ENCODE peak calls at places on chromosome 17, in nine cellular contexts. One of them, this sample, is unnamed.

GRCh38 chr17:3794890-3795757 is 5.9 kb downstream of the ITGAE start:
- DNase-seq in colonic mucosa: no peak
- DNase-seq in thoracic aorta: no peak
- DNase-seq in right atrium auricular region: no peak
- DNase-seq in effector memory CD4-positive, alpha-beta T cell: peak; percentile 74
- DNase-seq in adrenal gland: no peak
- DNase-seq in heart right ventricle: no peak
- DNase-seq in AG04450: no peak
- DNase-seq in RWPE2: no peak
- DNase-seq in this sample: no peak

GRCh38 chr17:41864498-41864836 is 756 bp downstream of the KLHL11 start:
- DNase-seq in colonic mucosa: no peak
- DNase-seq in thoracic aorta: no peak
- DNase-seq in right atrium auricular region: no peak
- DNase-seq in effector memory CD4-positive, alpha-beta T cell: no peak
- DNase-seq in adrenal gland: peak; percentile 80
- DNase-seq in heart right ventricle: no peak
- DNase-seq in AG04450: no peak
- DNase-seq in RWPE2: no peak
- DNase-seq in this sample: no peak

GRCh38 chr17:27384261-27384701 is 72.0 kb upstream of the KSR1 start:
- DNase-seq in colonic mucosa: no peak
- DNase-seq in thoracic aorta: peak; percentile 69
- DNase-seq in right atrium auricular region: no peak
- DNase-seq in effector memory CD4-positive, alpha-beta T cell: no peak
- DNase-seq in adrenal gland: peak; percentile 93
- DNase-seq in heart right ventricle: peak; percentile 67
- DNase-seq in AG04450: peak; percentile 77
- DNase-seq in RWPE2: peak; percentile 88
- DNase-seq in this sample: no peak

GRCh38 chr17:49746791-49747490 is 17.0 kb downstream of the FAM117A start:
- DNase-seq in colonic mucosa: no peak
- DNase-seq in thoracic aorta: no peak
- DNase-seq in right atrium auricular region: no peak
- DNase-seq in effector memory CD4-positive, alpha-beta T cell: no peak
- DNase-seq in adrenal gland: no peak
- DNase-seq in heart right ventricle: no peak
- DNase-seq in AG04450: no peak
- DNase-seq in RWPE2: no peak
- DNase-seq in this sample: no peak

GRCh38 chr17:1830288-1830687 is 483 bp downstream of the RPA1 start:
- DNase-seq in colonic mucosa: peak; percentile 29
- DNase-seq in thoracic aorta: no peak
- DNase-seq in right atrium auricular region: no peak
- DNase-seq in effector memory CD4-positive, alpha-beta T cell: no peak
- DNase-seq in adrenal gland: no peak
- DNase-seq in heart right ventricle: no peak
- DNase-seq in AG04450: no peak
- DNase-seq in RWPE2: no peak
- DNase-seq in this sample: no peak

GRCh38 chr17:75361996-75362395 is 43.5 kb downstream of the GRB2 start:
- DNase-seq in colonic mucosa: no peak
- DNase-seq in thoracic aorta: no peak
- DNase-seq in right atrium auricular region: no peak
- DNase-seq in effector memory CD4-positive, alpha-beta T cell: no peak
- DNase-seq in adrenal gland: no peak
- DNase-seq in heart right ventricle: no peak
- DNase-seq in AG04450: no peak
- DNase-seq in RWPE2: no peak
- DNase-seq in this sample: no peak

GRCh38 chr17:28871056-28871579 is 16.3 kb downstream of the ERAL1 start:
- DNase-seq in colonic mucosa: no peak
- DNase-seq in thoracic aorta: no peak
- DNase-seq in right atrium auricular region: no peak
- DNase-seq in effector memory CD4-positive, alpha-beta T cell: no peak
- DNase-seq in adrenal gland: no peak
- DNase-seq in heart right ventricle: no peak
- DNase-seq in AG04450: no peak
- DNase-seq in RWPE2: no peak
- DNase-seq in this sample: no peak

GRCh38 chr17:47847341-47848197 is 3.4 kb downstream of the SP6 start:
- DNase-seq in colonic mucosa: no peak
- DNase-seq in thoracic aorta: no peak
- DNase-seq in right atrium auricular region: no peak
- DNase-seq in effector memory CD4-positive, alpha-beta T cell: no peak
- DNase-seq in adrenal gland: no peak
- DNase-seq in heart right ventricle: no peak
- DNase-seq in AG04450: no peak
- DNase-seq in RWPE2: no peak
- DNase-seq in this sample: no peak

GRCh38 chr17:19739241-19740201 is 8.6 kb downstream of the ALDH3A1 start:
- DNase-seq in colonic mucosa: no peak
- DNase-seq in thoracic aorta: no peak
- DNase-seq in right atrium auricular region: no peak
- DNase-seq in effector memory CD4-positive, alpha-beta T cell: no peak
- DNase-seq in adrenal gland: no peak
- DNase-seq in heart right ventricle: no peak
- DNase-seq in AG04450: no peak
- DNase-seq in RWPE2: no peak
- DNase-seq in this sample: no peak

GRCh38 chr17:18974407-18975149 is 22.6 kb downstream of the SLC5A10 start:
- DNase-seq in colonic mucosa: no peak
- DNase-seq in thoracic aorta: no peak
- DNase-seq in right atrium auricular region: no peak
- DNase-seq in effector memory CD4-positive, alpha-beta T cell: no peak
- DNase-seq in adrenal gland: no peak
- DNase-seq in heart right ventricle: no peak
- DNase-seq in AG04450: no peak
- DNase-seq in RWPE2: no peak
- DNase-seq in this sample: no peak

GRCh38 chr17:38605852-38606645 is at the start of gene SRCIN1:
- DNase-seq in colonic mucosa: peak; percentile 72
- DNase-seq in thoracic aorta: no peak
- DNase-seq in right atrium auricular region: no peak
- DNase-seq in effector memory CD4-positive, alpha-beta T cell: no peak
- DNase-seq in adrenal gland: no peak
- DNase-seq in heart right ventricle: no peak
- DNase-seq in AG04450: no peak
- DNase-seq in RWPE2: peak; percentile 68
- DNase-seq in this sample: no peak

GRCh38 chr17:4165301-4166010 is 22.5 kb downstream of the CYB5D2 start:
- DNase-seq in colonic mucosa: no peak
- DNase-seq in thoracic aorta: no peak
- DNase-seq in right atrium auricular region: no peak
- DNase-seq in effector memory CD4-positive, alpha-beta T cell: no peak
- DNase-seq in adrenal gland: no peak
- DNase-seq in heart right ventricle: peak; percentile 62
- DNase-seq in AG04450: no peak
- DNase-seq in RWPE2: no peak
- DNase-seq in this sample: no peak

GRCh38 chr17:72143245-72143644 is 22.4 kb downstream of the SOX9 start:
- DNase-seq in colonic mucosa: peak; percentile 36
- DNase-seq in thoracic aorta: no peak
- DNase-seq in right atrium auricular region: no peak
- DNase-seq in effector memory CD4-positive, alpha-beta T cell: no peak
- DNase-seq in adrenal gland: no peak
- DNase-seq in heart right ventricle: no peak
- DNase-seq in AG04450: no peak
- DNase-seq in RWPE2: no peak
- DNase-seq in this sample: no peak

GRCh38 chr17:38590988-38591758 is 14.6 kb downstream of the SRCIN1 start:
- DNase-seq in colonic mucosa: no peak
- DNase-seq in thoracic aorta: no peak
- DNase-seq in right atrium auricular region: no peak
- DNase-seq in effector memory CD4-positive, alpha-beta T cell: no peak
- DNase-seq in adrenal gland: no peak
- DNase-seq in heart right ventricle: no peak
- DNase-seq in AG04450: no peak
- DNase-seq in RWPE2: no peak
- DNase-seq in this sample: peak; percentile 54

DNA sequence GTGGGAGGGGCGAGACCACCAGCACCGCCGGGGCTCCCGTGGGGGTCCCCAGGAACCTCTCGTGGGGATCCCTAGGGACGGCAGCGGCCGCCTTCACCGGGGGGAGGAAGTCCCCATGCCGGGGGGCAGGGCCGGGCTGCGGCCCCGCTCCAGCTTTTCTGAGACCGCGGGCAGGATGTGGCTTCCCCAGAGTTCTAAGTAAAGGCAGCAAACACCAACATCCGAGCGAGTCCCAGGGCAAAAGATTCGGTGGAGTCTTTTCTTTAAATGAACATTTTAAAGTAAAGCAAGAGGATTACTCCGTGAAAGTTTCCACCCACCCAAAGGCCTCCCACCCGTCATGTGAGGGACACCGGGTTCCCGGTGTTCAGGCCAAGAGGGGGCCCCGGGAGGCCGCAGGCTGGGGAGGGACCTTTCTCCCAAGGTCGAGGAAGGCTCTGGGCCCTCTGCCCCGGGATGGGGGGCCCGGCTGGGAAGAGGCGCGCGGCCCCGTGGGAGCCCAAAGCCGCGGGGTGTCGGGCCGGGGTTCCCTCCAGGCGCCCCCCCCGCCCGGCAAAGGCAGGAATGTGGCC is 137.2 kb upstream of the RPH3AL start:
- DNase-seq in colonic mucosa: peak; percentile 32
- DNase-seq in thoracic aorta: no peak
- DNase-seq in right atrium auricular region: no peak
- DNase-seq in effector memory CD4-positive, alpha-beta T cell: peak; percentile 38
- DNase-seq in adrenal gland: no peak
- DNase-seq in heart right ventricle: peak; percentile 38
- DNase-seq in AG04450: no peak
- DNase-seq in RWPE2: no peak
- DNase-seq in this sample: peak; percentile 39
- H3K27ac ChIP-seq in colonic mucosa: peak overlapping the region; percentile 21
- H3K27ac ChIP-seq in thoracic aorta: no peak overlapping the region
- H3K27ac ChIP-seq in right atrium auricular region: peak overlapping the region; percentile 69
- H3K27ac ChIP-seq in effector memory CD4-positive, alpha-beta T cell: peak overlapping the region; percentile 72
- H3K27ac ChIP-seq in adrenal gland: peak overlapping the region; percentile 62
- H3K27ac ChIP-seq in heart right ventricle: peak overlapping the region; percentile 78
- H3K27ac ChIP-seq in AG04450: peak overlapping the region; percentile 80
- H3K27ac ChIP-seq in RWPE2: peak overlapping the region; percentile 48
- H3K27ac ChIP-seq in this sample: peak overlapping the region; percentile 67

GRCh38 chr17:81428121-81428515 is 32.9 kb downstream of the BAHCC1 start:
- DNase-seq in colonic mucosa: no peak
- DNase-seq in thoracic aorta: peak; percentile 57
- DNase-seq in right atrium auricular region: no peak
- DNase-seq in effector memory CD4-positive, alpha-beta T cell: no peak
- DNase-seq in adrenal gland: no peak
- DNase-seq in heart right ventricle: no peak
- DNase-seq in AG04450: no peak
- DNase-seq in RWPE2: no peak
- DNase-seq in this sample: no peak

GRCh38 chr17:81429353-81429774 is 34.1 kb downstream of the BAHCC1 start:
- DNase-seq in colonic mucosa: peak; percentile 86
- DNase-seq in thoracic aorta: no peak
- DNase-seq in right atrium auricular region: peak; percentile 83
- DNase-seq in effector memory CD4-positive, alpha-beta T cell: no peak
- DNase-seq in adrenal gland: peak; percentile 93
- DNase-seq in heart right ventricle: peak; percentile 78
- DNase-seq in AG04450: peak; percentile 42
- DNase-seq in RWPE2: no peak
- DNase-seq in this sample: peak; percentile 78

GRCh38 chr17:81428521-81428920 is 33.3 kb downstream of the BAHCC1 start:
- DNase-seq in colonic mucosa: no peak
- DNase-seq in thoracic aorta: no peak
- DNase-seq in right atrium auricular region: no peak
- DNase-seq in effector memory CD4-positive, alpha-beta T cell: no peak
- DNase-seq in adrenal gland: no peak
- DNase-seq in heart right ventricle: no peak
- DNase-seq in AG04450: no peak
- DNase-seq in RWPE2: no peak
- DNase-seq in this sample: no peak

GRCh38 chr17:81428945-81429344 is 33.7 kb downstream of the BAHCC1 start:
- DNase-seq in colonic mucosa: no peak
- DNase-seq in thoracic aorta: no peak
- DNase-seq in right atrium auricular region: no peak
- DNase-seq in effector memory CD4-positive, alpha-beta T cell: no peak
- DNase-seq in adrenal gland: no peak
- DNase-seq in heart right ventricle: no peak
- DNase-seq in AG04450: no peak
- DNase-seq in RWPE2: no peak
- DNase-seq in this sample: no peak

DNA sequence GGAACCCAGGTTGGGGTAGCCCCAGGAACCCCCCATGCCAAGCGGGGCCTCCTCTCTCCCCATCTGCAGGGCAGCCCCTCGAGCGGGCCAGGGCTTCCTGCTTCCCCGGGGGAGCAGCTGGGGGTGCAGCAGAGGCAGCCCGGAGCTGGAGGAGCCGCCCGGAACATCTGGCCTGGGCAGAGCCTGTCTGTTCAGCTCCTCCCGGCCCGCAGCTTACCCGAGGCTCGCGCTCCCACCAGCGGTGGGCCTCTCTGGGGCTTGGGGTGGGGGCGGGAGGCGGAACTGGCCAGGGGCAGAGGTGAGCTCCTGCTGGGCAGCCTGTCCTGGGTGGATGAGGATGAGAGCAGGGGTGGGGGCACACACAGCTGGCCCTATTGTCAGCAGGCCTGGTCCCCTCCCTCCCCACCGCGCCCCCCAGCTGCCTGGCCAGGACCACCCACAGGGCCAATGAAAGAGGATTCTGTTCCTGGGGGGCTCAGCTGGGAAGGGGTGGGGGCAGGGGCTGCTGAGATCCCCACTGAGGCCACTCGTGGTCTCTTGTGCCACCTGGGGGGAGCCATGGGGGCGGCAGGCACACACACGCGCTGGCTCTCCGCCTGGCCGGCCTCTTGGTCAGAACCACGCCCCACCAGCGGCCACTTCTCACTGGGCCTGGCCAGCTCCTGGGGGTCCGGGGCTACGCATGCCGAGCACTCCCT is 34.7 kb downstream of the BAHCC1 start:
- DNase-seq in colonic mucosa: no peak
- DNase-seq in thoracic aorta: no peak
- DNase-seq in right atrium auricular region: no peak
- DNase-seq in effector memory CD4-positive, alpha-beta T cell: no peak
- DNase-seq in adrenal gland: no peak
- DNase-seq in heart right ventricle: no peak
- DNase-seq in AG04450: no peak
- DNase-seq in RWPE2: no peak
- DNase-seq in this sample: no peak
- H3K27ac ChIP-seq in colonic mucosa: no peak overlapping the region
- H3K27ac ChIP-seq in thoracic aorta: no peak overlapping the region
- H3K27ac ChIP-seq in right atrium auricular region: peak overlapping the region; percentile 42
- H3K27ac ChIP-seq in effector memory CD4-positive, alpha-beta T cell: no peak overlapping the region
- H3K27ac ChIP-seq in adrenal gland: peak overlapping the region; percentile 37
- H3K27ac ChIP-seq in heart right ventricle: no peak overlapping the region
- H3K27ac ChIP-seq in AG04450: peak overlapping the region; percentile 21
- H3K27ac ChIP-seq in RWPE2: no peak overlapping the region
- H3K27ac ChIP-seq in this sample: peak overlapping the region; percentile 3

GRCh38 chr17:57945999-57946797 is 9.0 kb downstream of the CUEDC1 start:
- DNase-seq in colonic mucosa: no peak
- DNase-seq in thoracic aorta: no peak
- DNase-seq in right atrium auricular region: no peak
- DNase-seq in effector memory CD4-positive, alpha-beta T cell: no peak
- DNase-seq in adrenal gland: no peak
- DNase-seq in heart right ventricle: no peak
- DNase-seq in AG04450: no peak
- DNase-seq in RWPE2: no peak
- DNase-seq in this sample: no peak
- H3K27ac ChIP-seq in colonic mucosa: peak overlapping the region; percentile 70
- H3K27ac ChIP-seq in thoracic aorta: peak overlapping the region; percentile 74
- H3K27ac ChIP-seq in right atrium auricular region: peak overlapping the region; percentile 99
- H3K27ac ChIP-seq in effector memory CD4-positive, alpha-beta T cell: no peak overlapping the region
- H3K27ac ChIP-seq in adrenal gland: peak overlapping the region; percentile 99
- H3K27ac ChIP-seq in heart right ventricle: peak overlapping the region; percentile 70
- H3K27ac ChIP-seq in AG04450: peak overlapping the region; percentile 81
- H3K27ac ChIP-seq in RWPE2: peak overlapping the region; percentile 96
- H3K27ac ChIP-seq in this sample: peak overlapping the region; percentile 83

GRCh38 chr17:51374220-51374619 is 113.9 kb downstream of the UTP18 start:
- DNase-seq in colonic mucosa: no peak
- DNase-seq in thoracic aorta: no peak
- DNase-seq in right atrium auricular region: no peak
- DNase-seq in effector memory CD4-positive, alpha-beta T cell: no peak
- DNase-seq in adrenal gland: no peak
- DNase-seq in heart right ventricle: no peak
- DNase-seq in AG04450: no peak
- DNase-seq in RWPE2: no peak
- DNase-seq in this sample: no peak
- H3K27ac ChIP-seq in colonic mucosa: no peak overlapping the region
- H3K27ac ChIP-seq in thoracic aorta: no peak overlapping the region
- H3K27ac ChIP-seq in right atrium auricular region: no peak overlapping the region
- H3K27ac ChIP-seq in effector memory CD4-positive, alpha-beta T cell: no peak overlapping the region
- H3K27ac ChIP-seq in adrenal gland: no peak overlapping the region
- H3K27ac ChIP-seq in heart right ventricle: no peak overlapping the region
- H3K27ac ChIP-seq in AG04450: no peak overlapping the region
- H3K27ac ChIP-seq in RWPE2: no peak overlapping the region
- H3K27ac ChIP-seq in this sample: no peak overlapping the region

This sample was measured in lung.